ENCODE peak calls at places on chromosomes 16 and 17, in eight cellular contexts. One of them, this sample, is unnamed.

GRCh38 chr17:7029659-7030058 is 6.2 kb upstream of the SLC16A13 start:
- DNase-seq in astrocyte of the cerebellum: no peak
- DNase-seq in GM12865: peak; percentile 66
- DNase-seq in lung: no peak
- DNase-seq in astrocyte of the spinal cord: no peak
- DNase-seq in BJ: no peak
- DNase-seq in fibroblast of villous mesenchyme: no peak
- DNase-seq in cardiac muscle cell: no peak
- DNase-seq in this sample: no peak

GRCh38 chr17:27497696-27498095 is 41.4 kb downstream of the KSR1 start:
- DNase-seq in astrocyte of the cerebellum: no peak
- DNase-seq in GM12865: peak; percentile 77
- DNase-seq in lung: no peak
- DNase-seq in astrocyte of the spinal cord: no peak
- DNase-seq in BJ: no peak
- DNase-seq in fibroblast of villous mesenchyme: no peak
- DNase-seq in cardiac muscle cell: no peak
- DNase-seq in this sample: peak; percentile 22

GRCh38 chr17:50170662-50171370 is 5.0 kb downstream of the SGCA start:
- DNase-seq in astrocyte of the cerebellum: no peak
- DNase-seq in GM12865: peak; percentile 83
- DNase-seq in lung: no peak
- DNase-seq in astrocyte of the spinal cord: no peak
- DNase-seq in BJ: no peak
- DNase-seq in fibroblast of villous mesenchyme: no peak
- DNase-seq in cardiac muscle cell: no peak
- DNase-seq in this sample: no peak

GRCh38 chr16:66618588-66618987 is 14.1 kb downstream of the CMTM3 start:
- DNase-seq in astrocyte of the cerebellum: peak; percentile 97
- DNase-seq in GM12865: no peak
- DNase-seq in lung: no peak
- DNase-seq in astrocyte of the spinal cord: peak; percentile 98
- DNase-seq in BJ: peak; percentile 96
- DNase-seq in fibroblast of villous mesenchyme: peak; percentile 95
- DNase-seq in cardiac muscle cell: no peak
- DNase-seq in this sample: no peak

GRCh38 chr16:88331989-88332920 is 50.5 kb upstream of the ZNF469 start:
- DNase-seq in astrocyte of the cerebellum: peak; percentile 100
- DNase-seq in GM12865: no peak
- DNase-seq in lung: no peak
- DNase-seq in astrocyte of the spinal cord: peak; percentile 100
- DNase-seq in BJ: peak; percentile 99
- DNase-seq in fibroblast of villous mesenchyme: peak; percentile 99
- DNase-seq in cardiac muscle cell: no peak
- DNase-seq in this sample: peak; percentile 43

GRCh38 chr17:49690256-49690655 is 12.4 kb upstream of the SPOP start:
- DNase-seq in astrocyte of the cerebellum: no peak
- DNase-seq in GM12865: no peak
- DNase-seq in lung: no peak
- DNase-seq in astrocyte of the spinal cord: no peak
- DNase-seq in BJ: no peak
- DNase-seq in fibroblast of villous mesenchyme: no peak
- DNase-seq in cardiac muscle cell: no peak
- DNase-seq in this sample: no peak

GRCh38 chr17:57033296-57033695 is 51.8 kb upstream of the AKAP1 start:
- DNase-seq in astrocyte of the cerebellum: no peak
- DNase-seq in GM12865: no peak
- DNase-seq in lung: peak; percentile 66
- DNase-seq in astrocyte of the spinal cord: peak; percentile 42
- DNase-seq in BJ: no peak
- DNase-seq in fibroblast of villous mesenchyme: no peak
- DNase-seq in cardiac muscle cell: peak; percentile 65
- DNase-seq in this sample: peak; percentile 81

GRCh38 chr17:14355556-14355955 is 54.7 kb downstream of the HS3ST3B1 start:
- DNase-seq in astrocyte of the cerebellum: no peak
- DNase-seq in GM12865: no peak
- DNase-seq in lung: no peak
- DNase-seq in astrocyte of the spinal cord: no peak
- DNase-seq in BJ: no peak
- DNase-seq in fibroblast of villous mesenchyme: peak; percentile 19
- DNase-seq in cardiac muscle cell: no peak
- DNase-seq in this sample: no peak

GRCh38 chr17:16945513-16946201 is 26.3 kb downstream of the TNFRSF13B start:
- DNase-seq in astrocyte of the cerebellum: no peak
- DNase-seq in GM12865: no peak
- DNase-seq in lung: no peak
- DNase-seq in astrocyte of the spinal cord: no peak
- DNase-seq in BJ: no peak
- DNase-seq in fibroblast of villous mesenchyme: no peak
- DNase-seq in cardiac muscle cell: peak; percentile 28
- DNase-seq in this sample: no peak

GRCh38 chr17:66348605-66349165 is 46.3 kb downstream of the PRKCA start:
- DNase-seq in astrocyte of the cerebellum: peak; percentile 55
- DNase-seq in GM12865: no peak
- DNase-seq in lung: peak; percentile 62
- DNase-seq in astrocyte of the spinal cord: peak; percentile 88
- DNase-seq in BJ: peak; percentile 39
- DNase-seq in fibroblast of villous mesenchyme: peak; percentile 92
- DNase-seq in cardiac muscle cell: peak; percentile 53
- DNase-seq in this sample: no peak

GRCh38 chr16:53752566-53752965 is 48.6 kb downstream of the FTO start:
- DNase-seq in astrocyte of the cerebellum: no peak
- DNase-seq in GM12865: no peak
- DNase-seq in lung: no peak
- DNase-seq in astrocyte of the spinal cord: no peak
- DNase-seq in BJ: no peak
- DNase-seq in fibroblast of villous mesenchyme: no peak
- DNase-seq in cardiac muscle cell: no peak
- DNase-seq in this sample: no peak

DNA sequence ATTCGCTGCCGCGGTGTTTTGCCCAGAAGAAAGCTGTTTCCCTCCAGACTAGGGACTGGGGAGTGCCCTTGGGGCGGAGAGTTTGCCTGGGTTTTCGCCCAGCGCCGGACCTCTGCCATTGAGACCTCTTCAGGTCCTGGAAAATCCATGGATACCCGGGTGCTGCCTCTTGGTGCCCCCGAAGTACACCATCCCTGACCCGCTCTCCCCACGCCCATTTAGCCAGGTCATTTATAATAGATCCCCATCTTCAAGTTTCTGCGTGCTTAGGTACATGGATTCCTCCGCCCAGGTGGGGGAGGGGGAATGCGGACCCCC is 15.0 kb upstream of the CBX8 start:
- DNase-seq in astrocyte of the cerebellum: no peak
- DNase-seq in GM12865: no peak
- DNase-seq in lung: no peak
- DNase-seq in astrocyte of the spinal cord: no peak
- DNase-seq in BJ: no peak
- DNase-seq in fibroblast of villous mesenchyme: no peak
- DNase-seq in cardiac muscle cell: no peak
- DNase-seq in this sample: no peak
- H3K4me3 ChIP-seq in astrocyte of the cerebellum: no peak overlapping the region
- H3K4me3 ChIP-seq in GM12865: no peak overlapping the region
- H3K4me3 ChIP-seq in lung: no peak overlapping the region
- H3K4me3 ChIP-seq in astrocyte of the spinal cord: no peak overlapping the region
- H3K4me3 ChIP-seq in BJ: no peak overlapping the region
- H3K4me3 ChIP-seq in fibroblast of villous mesenchyme: no peak overlapping the region
- H3K4me3 ChIP-seq in cardiac muscle cell: no peak overlapping the region
- H3K4me3 ChIP-seq in this sample: no peak overlapping the region

GRCh38 chr17:8080208-8080798 is 7.2 kb downstream of the ALOX12B start:
- DNase-seq in astrocyte of the cerebellum: no peak
- DNase-seq in GM12865: no peak
- DNase-seq in lung: no peak
- DNase-seq in astrocyte of the spinal cord: no peak
- DNase-seq in BJ: no peak
- DNase-seq in fibroblast of villous mesenchyme: no peak
- DNase-seq in cardiac muscle cell: no peak
- DNase-seq in this sample: no peak
- TF ChIP-seq CTCF in astrocyte of the cerebellum: no peak
- TF ChIP-seq CTCF in GM12865: no peak
- TF ChIP-seq CTCF in lung: no peak
- TF ChIP-seq CTCF in astrocyte of the spinal cord: no peak
- TF ChIP-seq CTCF in BJ: no peak
- TF ChIP-seq CTCF in fibroblast of villous mesenchyme: no peak
- TF ChIP-seq CTCF in cardiac muscle cell: no peak
- TF ChIP-seq CTCF in this sample: no peak

GRCh38 chr17:45732926-45733505 is 51.1 kb upstream of the CRHR1 start:
- DNase-seq in astrocyte of the cerebellum: no peak
- DNase-seq in GM12865: no peak
- DNase-seq in lung: no peak
- DNase-seq in astrocyte of the spinal cord: no peak
- DNase-seq in BJ: no peak
- DNase-seq in fibroblast of villous mesenchyme: no peak
- DNase-seq in cardiac muscle cell: no peak
- DNase-seq in this sample: no peak

GRCh38 chr17:45734598-45734997 is 49.5 kb upstream of the CRHR1 start:
- DNase-seq in astrocyte of the cerebellum: no peak
- DNase-seq in GM12865: no peak
- DNase-seq in lung: no peak
- DNase-seq in astrocyte of the spinal cord: no peak
- DNase-seq in BJ: no peak
- DNase-seq in fibroblast of villous mesenchyme: no peak
- DNase-seq in cardiac muscle cell: no peak
- DNase-seq in this sample: no peak

GRCh38 chr17:45733781-45734180 is 50.3 kb upstream of the CRHR1 start:
- DNase-seq in astrocyte of the cerebellum: no peak
- DNase-seq in GM12865: no peak
- DNase-seq in lung: no peak
- DNase-seq in astrocyte of the spinal cord: no peak
- DNase-seq in BJ: no peak
- DNase-seq in fibroblast of villous mesenchyme: no peak
- DNase-seq in cardiac muscle cell: no peak
- DNase-seq in this sample: no peak

GRCh38 chr17:45731459-45731858 is 52.7 kb upstream of the CRHR1 start:
- DNase-seq in astrocyte of the cerebellum: no peak
- DNase-seq in GM12865: no peak
- DNase-seq in lung: no peak
- DNase-seq in astrocyte of the spinal cord: no peak
- DNase-seq in BJ: no peak
- DNase-seq in fibroblast of villous mesenchyme: no peak
- DNase-seq in cardiac muscle cell: no peak
- DNase-seq in this sample: no peak

GRCh38 chr17:45735488-45735887 is 48.6 kb upstream of the CRHR1 start:
- DNase-seq in astrocyte of the cerebellum: no peak
- DNase-seq in GM12865: no peak
- DNase-seq in lung: no peak
- DNase-seq in astrocyte of the spinal cord: no peak
- DNase-seq in BJ: no peak
- DNase-seq in fibroblast of villous mesenchyme: no peak
- DNase-seq in cardiac muscle cell: no peak
- DNase-seq in this sample: no peak
- H3K4me3 ChIP-seq in astrocyte of the cerebellum: no peak overlapping the region
- H3K4me3 ChIP-seq in GM12865: no peak overlapping the region
- H3K4me3 ChIP-seq in lung: no peak overlapping the region
- H3K4me3 ChIP-seq in astrocyte of the spinal cord: no peak overlapping the region
- H3K4me3 ChIP-seq in BJ: no peak overlapping the region
- H3K4me3 ChIP-seq in fibroblast of villous mesenchyme: no peak overlapping the region
- H3K4me3 ChIP-seq in cardiac muscle cell: no peak overlapping the region
- H3K4me3 ChIP-seq in this sample: no peak overlapping the region

GRCh38 chr16:17026600-17027242 is 444.0 kb downstream of the XYLT1 start:
- DNase-seq in astrocyte of the cerebellum: no peak
- DNase-seq in GM12865: peak; percentile 88
- DNase-seq in lung: no peak
- DNase-seq in astrocyte of the spinal cord: no peak
- DNase-seq in BJ: no peak
- DNase-seq in fibroblast of villous mesenchyme: no peak
- DNase-seq in cardiac muscle cell: no peak
- DNase-seq in this sample: no peak

GRCh38 chr16:17027488-17028129 is 443.2 kb downstream of the XYLT1 start:
- DNase-seq in astrocyte of the cerebellum: no peak
- DNase-seq in GM12865: peak; percentile 84
- DNase-seq in lung: no peak
- DNase-seq in astrocyte of the spinal cord: no peak
- DNase-seq in BJ: no peak
- DNase-seq in fibroblast of villous mesenchyme: no peak
- DNase-seq in cardiac muscle cell: no peak
- DNase-seq in this sample: no peak

GRCh38 chr16:17024514-17024913 is 446.2 kb downstream of the XYLT1 start:
- DNase-seq in astrocyte of the cerebellum: no peak
- DNase-seq in GM12865: no peak
- DNase-seq in lung: no peak
- DNase-seq in astrocyte of the spinal cord: no peak
- DNase-seq in BJ: no peak
- DNase-seq in fibroblast of villous mesenchyme: no peak
- DNase-seq in cardiac muscle cell: no peak
- DNase-seq in this sample: no peak

GRCh38 chr16:17019366-17019765 is 451.4 kb downstream of the XYLT1 start:
- DNase-seq in astrocyte of the cerebellum: no peak
- DNase-seq in GM12865: no peak
- DNase-seq in lung: no peak
- DNase-seq in astrocyte of the spinal cord: no peak
- DNase-seq in BJ: no peak
- DNase-seq in fibroblast of villous mesenchyme: no peak
- DNase-seq in cardiac muscle cell: no peak
- DNase-seq in this sample: no peak

GRCh38 chr16:17023606-17024005 is 447.2 kb downstream of the XYLT1 start:
- DNase-seq in astrocyte of the cerebellum: no peak
- DNase-seq in GM12865: no peak
- DNase-seq in lung: no peak
- DNase-seq in astrocyte of the spinal cord: no peak
- DNase-seq in BJ: no peak
- DNase-seq in fibroblast of villous mesenchyme: no peak
- DNase-seq in cardiac muscle cell: no peak
- DNase-seq in this sample: no peak
- TF ChIP-seq CTCF in astrocyte of the cerebellum: no peak
- TF ChIP-seq CTCF in GM12865: no peak
- TF ChIP-seq CTCF in lung: no peak
- TF ChIP-seq CTCF in astrocyte of the spinal cord: no peak
- TF ChIP-seq CTCF in BJ: no peak
- TF ChIP-seq CTCF in fibroblast of villous mesenchyme: no peak
- TF ChIP-seq CTCF in cardiac muscle cell: no peak
- TF ChIP-seq CTCF in this sample: no peak

GRCh38 chr17:48588519-48588918 is 1.5 kb downstream of the HOXB3 start:
- DNase-seq in astrocyte of the cerebellum: no peak
- DNase-seq in GM12865: no peak
- DNase-seq in lung: no peak
- DNase-seq in astrocyte of the spinal cord: no peak
- DNase-seq in BJ: no peak
- DNase-seq in fibroblast of villous mesenchyme: no peak
- DNase-seq in cardiac muscle cell: no peak
- DNase-seq in this sample: no peak
- H3K4me3 ChIP-seq in astrocyte of the cerebellum: no peak overlapping the region
- H3K4me3 ChIP-seq in GM12865: no peak overlapping the region
- H3K4me3 ChIP-seq in lung: no peak overlapping the region
- H3K4me3 ChIP-seq in astrocyte of the spinal cord: peak overlapping the region; percentile 77
- H3K4me3 ChIP-seq in BJ: no peak overlapping the region
- H3K4me3 ChIP-seq in fibroblast of villous mesenchyme: peak overlapping the region; percentile 62
- H3K4me3 ChIP-seq in cardiac muscle cell: no peak overlapping the region
- H3K4me3 ChIP-seq in this sample: no peak overlapping the region